ENCODE peak calls at places on chromosomes 16 and 17, in four cellular contexts. One of them, this sample, is unnamed. For H3K4me1 and H3K9me1, the result is how much of the 10 kb centered on the place peaks cover.

GRCh38 chr16:84617068-84617630 is 729 bp downstream of the COTL1 start:
- DNase-seq in endothelial cell of umbilical vein: no peak
- DNase-seq in IMR-90: no peak
- DNase-seq in K562: peak
- DNase-seq in this sample: no peak

GRCh38 chr17:82775033-82775823 is 23.4 kb downstream of the TBCD start:
- DNase-seq in endothelial cell of umbilical vein: peak
- DNase-seq in IMR-90: no peak
- DNase-seq in K562: peak
- DNase-seq in this sample: no peak

GRCh38 chr16:84526794-84527485 is 22.5 kb upstream of the MEAK7 start:
- DNase-seq in endothelial cell of umbilical vein: peak
- DNase-seq in IMR-90: peak
- DNase-seq in K562: no peak
- DNase-seq in this sample: no peak

GRCh38 chr16:71406724-71407123 is 35.1 kb downstream of the TLE7 start:
- DNase-seq in endothelial cell of umbilical vein: no peak
- DNase-seq in IMR-90: no peak
- DNase-seq in K562: no peak
- DNase-seq in this sample: no peak

GRCh38 chr17:73231363-73231762 is 30.3 kb downstream of the CPSF4L start:
- DNase-seq in endothelial cell of umbilical vein: peak
- DNase-seq in IMR-90: peak
- DNase-seq in K562: no peak
- DNase-seq in this sample: no peak

GRCh38 chr17:18250259-18250658 is 8.3 kb downstream of the FLII start:
- DNase-seq in endothelial cell of umbilical vein: no peak
- DNase-seq in IMR-90: no peak
- DNase-seq in K562: no peak
- DNase-seq in this sample: no peak

GRCh38 chr16:87715658-87716057 is 50.1 kb downstream of the KLHDC4 start:
- DNase-seq in endothelial cell of umbilical vein: no peak
- DNase-seq in IMR-90: peak
- DNase-seq in K562: no peak
- DNase-seq in this sample: no peak

GRCh38 chr16:81526935-81527334 is 82.3 kb downstream of the CMIP start:
- DNase-seq in endothelial cell of umbilical vein: peak
- DNase-seq in IMR-90: peak
- DNase-seq in K562: peak
- DNase-seq in this sample: peak

GRCh38 chr16:55037051-55037450 is 106.4 kb downstream of the IRX5 start:
- DNase-seq in endothelial cell of umbilical vein: no peak
- DNase-seq in IMR-90: no peak
- DNase-seq in K562: no peak
- DNase-seq in this sample: no peak

GRCh38 chr17:57566724-57567123 is 178.4 kb downstream of the CCDC182 start:
- DNase-seq in endothelial cell of umbilical vein: no peak
- DNase-seq in IMR-90: no peak
- DNase-seq in K562: no peak
- DNase-seq in this sample: no peak

GRCh38 chr16:78235168-78235800 is 135.8 kb downstream of the WWOX start:
- DNase-seq in endothelial cell of umbilical vein: peak
- DNase-seq in IMR-90: peak
- DNase-seq in K562: peak
- DNase-seq in this sample: peak

GRCh38 chr17:12647023-12647422 is 18.7 kb upstream of the MYOCD start:
- DNase-seq in endothelial cell of umbilical vein: no peak
- DNase-seq in IMR-90: no peak
- DNase-seq in K562: no peak
- DNase-seq in this sample: no peak

GRCh38 chr17:39536468-39536867 is 71.3 kb downstream of the NEUROD2 start:
- DNase-seq in endothelial cell of umbilical vein: no peak
- DNase-seq in IMR-90: no peak
- DNase-seq in K562: peak
- DNase-seq in this sample: no peak

GRCh38 chr16:79261461-79261860 is 339.1 kb downstream of the MAF start:
- DNase-seq in endothelial cell of umbilical vein: no peak
- DNase-seq in IMR-90: no peak
- DNase-seq in K562: peak
- DNase-seq in this sample: no peak

GRCh38 chr16:55655709-55656694 is at the start of gene SLC6A2:
- DNase-seq in endothelial cell of umbilical vein: no peak
- DNase-seq in IMR-90: no peak
- DNase-seq in K562: no peak
- DNase-seq in this sample: no peak

GRCh38 chr16:11109551-11109950 is 146.5 kb downstream of the SOCS1 start:
- DNase-seq in endothelial cell of umbilical vein: no peak
- DNase-seq in IMR-90: peak
- DNase-seq in K562: no peak
- DNase-seq in this sample: no peak

GRCh38 chr17:17030515-17031211 is 11.6 kb upstream of the MPRIP start:
- DNase-seq in endothelial cell of umbilical vein: no peak
- DNase-seq in IMR-90: no peak
- DNase-seq in K562: no peak
- DNase-seq in this sample: no peak

GRCh38 chr16:22900863-22901262 is 86.9 kb downstream of the HS3ST2 start:
- DNase-seq in endothelial cell of umbilical vein: no peak
- DNase-seq in IMR-90: no peak
- DNase-seq in K562: no peak
- DNase-seq in this sample: no peak

GRCh38 chr17:59848778-59849177 is 44.0 kb downstream of the TUBD1 start:
- DNase-seq in endothelial cell of umbilical vein: no peak
- DNase-seq in IMR-90: peak
- DNase-seq in K562: no peak
- DNase-seq in this sample: no peak

GRCh38 chr16:84074721-84075120 is 32.1 kb upstream of the SLC38A8 start:
- DNase-seq in endothelial cell of umbilical vein: no peak
- DNase-seq in IMR-90: no peak
- DNase-seq in K562: no peak
- DNase-seq in this sample: no peak

GRCh38 chr16:397736-398332 is 835 bp downstream of the NME4 start:
- DNase-seq in endothelial cell of umbilical vein: peak
- DNase-seq in IMR-90: peak
- DNase-seq in K562: no peak
- DNase-seq in this sample: no peak

GRCh38 chr17:35731932-35732805 is 730 bp downstream of the RASL10B start:
- DNase-seq in endothelial cell of umbilical vein: no peak
- DNase-seq in IMR-90: no peak
- DNase-seq in K562: no peak
- DNase-seq in this sample: no peak

GRCh38 chr17:76570877-76571471 is 14.7 kb downstream of the ST6GALNAC2 start:
- DNase-seq in endothelial cell of umbilical vein: no peak
- DNase-seq in IMR-90: no peak
- DNase-seq in K562: no peak
- DNase-seq in this sample: no peak

GRCh38 chr17:81684442-81684911 is 666 bp downstream of the HGS start:
- DNase-seq in endothelial cell of umbilical vein: peak
- DNase-seq in IMR-90: peak
- DNase-seq in K562: no peak
- DNase-seq in this sample: no peak

GRCh38 chr17:50708050-50709000 is 611 bp upstream of the ANKRD40 start:
- DNase-seq in endothelial cell of umbilical vein: peak
- DNase-seq in IMR-90: no peak
- DNase-seq in K562: no peak
- DNase-seq in this sample: no peak
- H3K4me1 ChIP-seq in endothelial cell of umbilical vein: under half
- H3K4me1 ChIP-seq in IMR-90: under half
- H3K4me1 ChIP-seq in K562: under half
- H3K4me1 ChIP-seq in this sample: under half

DNA sequence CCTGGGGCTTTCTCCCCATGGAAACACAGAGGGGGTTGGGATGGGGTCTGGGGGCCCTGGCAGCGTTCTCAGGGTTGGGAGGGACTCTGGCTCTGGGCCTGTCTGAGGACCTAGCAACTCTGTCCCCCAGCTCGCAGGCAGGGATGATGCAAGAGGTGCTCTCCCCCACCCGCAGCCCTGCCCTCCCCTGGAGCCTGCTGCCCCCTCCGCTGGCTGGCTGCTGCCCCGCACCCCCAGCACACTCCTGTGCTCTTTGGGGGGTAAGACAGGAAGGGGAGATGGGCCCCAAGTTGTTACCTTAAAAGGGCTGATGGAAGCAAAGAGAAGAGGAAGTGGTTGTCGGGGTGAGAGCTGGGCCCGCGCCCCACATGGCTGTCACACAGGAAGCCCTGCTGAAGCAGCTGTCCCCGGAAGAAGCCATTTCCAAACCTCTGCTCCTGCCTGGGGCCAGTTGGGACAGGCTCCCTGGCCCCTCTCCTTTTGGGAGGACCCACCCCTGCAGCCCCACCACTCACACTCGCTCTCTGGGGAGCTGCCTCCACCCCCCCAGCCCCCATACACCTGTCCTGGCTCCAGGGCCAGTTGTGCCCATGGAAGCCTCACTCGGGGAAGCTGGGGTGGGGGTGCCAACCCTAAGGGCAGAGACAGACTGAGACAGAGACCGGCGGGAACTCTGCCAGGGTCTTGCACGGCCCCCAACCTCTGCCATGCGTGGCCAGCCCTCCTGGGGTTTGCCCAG is 2.5 kb downstream of the CORO1A start:
- DNase-seq in endothelial cell of umbilical vein: no peak
- DNase-seq in IMR-90: no peak
- DNase-seq in K562: no peak
- DNase-seq in this sample: no peak
- H3K9me1 ChIP-seq in endothelial cell of umbilical vein: under half
- H3K9me1 ChIP-seq in IMR-90: under half
- H3K9me1 ChIP-seq in K562: under half
- H3K9me1 ChIP-seq in this sample: under half

GRCh38 chr17:48832491-48832890 is 1.7 kb downstream of the CALCOCO2 start:
- DNase-seq in endothelial cell of umbilical vein: no peak
- DNase-seq in IMR-90: no peak
- DNase-seq in K562: no peak
- DNase-seq in this sample: no peak

GRCh38 chr17:48830840-48831548 is at the start of gene CALCOCO2:
- DNase-seq in endothelial cell of umbilical vein: peak
- DNase-seq in IMR-90: peak
- DNase-seq in K562: peak
- DNase-seq in this sample: peak

GRCh38 chr17:48835971-48836370 is 5.1 kb downstream of the CALCOCO2 start:
- DNase-seq in endothelial cell of umbilical vein: no peak
- DNase-seq in IMR-90: no peak
- DNase-seq in K562: no peak
- DNase-seq in this sample: no peak

GRCh38 chr17:48834973-48835372 is 4.1 kb downstream of the CALCOCO2 start:
- DNase-seq in endothelial cell of umbilical vein: no peak
- DNase-seq in IMR-90: no peak
- DNase-seq in K562: no peak
- DNase-seq in this sample: no peak

DNA sequence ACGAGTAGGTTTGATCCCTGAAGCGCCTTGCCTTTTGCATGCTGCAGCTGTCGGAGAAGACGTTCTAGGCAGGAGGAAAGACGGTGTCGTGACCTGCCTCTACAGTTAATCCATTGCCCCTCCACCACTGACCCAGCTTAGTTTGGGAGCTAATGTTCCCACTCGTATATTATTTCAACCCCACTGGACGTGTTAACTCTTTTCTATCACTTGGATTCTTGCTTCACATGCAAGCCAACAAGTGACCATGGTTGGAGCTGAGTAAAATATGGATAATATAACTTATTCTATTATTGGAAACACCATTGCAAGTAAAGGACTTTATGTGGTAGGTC is 681 bp downstream of the CALCOCO2 start:
- DNase-seq in endothelial cell of umbilical vein: no peak
- DNase-seq in IMR-90: no peak
- DNase-seq in K562: no peak
- DNase-seq in this sample: no peak
- H3K4me1 ChIP-seq in endothelial cell of umbilical vein: under half
- H3K4me1 ChIP-seq in IMR-90: under half
- H3K4me1 ChIP-seq in K562: under half
- H3K4me1 ChIP-seq in this sample: under half

GRCh38 chr17:9436629-9437028 is 139.0 kb downstream of the STX8 start:
- DNase-seq in endothelial cell of umbilical vein: no peak
- DNase-seq in IMR-90: no peak
- DNase-seq in K562: no peak
- DNase-seq in this sample: no peak
- H3K9me1 ChIP-seq in endothelial cell of umbilical vein: under half
- H3K9me1 ChIP-seq in IMR-90: under half
- H3K9me1 ChIP-seq in K562: under half
- H3K9me1 ChIP-seq in this sample: under half

GRCh38 chr16:66260522-66261290 is 105.8 kb upstream of the CDH5 start:
- DNase-seq in endothelial cell of umbilical vein: no peak
- DNase-seq in IMR-90: no peak
- DNase-seq in K562: no peak
- DNase-seq in this sample: no peak
- H3K4me1 ChIP-seq in endothelial cell of umbilical vein: under half
- H3K4me1 ChIP-seq in IMR-90: under half
- H3K4me1 ChIP-seq in K562: under half
- H3K4me1 ChIP-seq in this sample: under half

This sample was measured in keratinocyte.